ENCODE peak calls at places on chromosome 17, in eight cellular contexts. C is body of pancreas, J is prostate gland, R is spleen, X is tibial nerve, U is transverse colon, A is esophagus squamous epithelium, L is lower leg skin. T is an unnamed sample.

GRCh38 chr17:72715906-72716572 is 376.4 kb downstream of the SLC39A11 start:
- DNase-seq in C (peak), L (no peak), J (peak), A (no peak), X (peak), R (no peak), U (no peak), T (no peak)

GRCh38 chr17:16398270-16399267 is 16.8 kb upstream of the TRPV2 start:
- DNase-seq in X (no peak), U (no peak), R (peak), A (no peak), L (no peak), J (no peak), C (no peak), T (no peak)

GRCh38 chr17:57044976-57045867 is 39.8 kb upstream of the AKAP1 start:
- DNase-seq in U (no peak), R (no peak), X (no peak), C (no peak), J (no peak), A (no peak), L (no peak), T (no peak)

GRCh38 chr17:41339571-41340169 is 11.0 kb downstream of the KRT33A start:
- DNase-seq in U (no peak), L (no peak), A (no peak), J (no peak), X (no peak), C (no peak), R (no peak), T (no peak)

GRCh38 chr17:80023261-80024205 is 12.1 kb downstream of the TBC1D16 start:
- DNase-seq in L (no peak), U (peak), J (no peak), C (no peak), A (no peak), X (no peak), R (no peak), T (no peak)

GRCh38 chr17:71327376-71328059 is 793.3 kb upstream of the SOX9 start:
- DNase-seq in R (no peak), X (no peak), A (no peak), U (no peak), L (no peak), J (no peak), C (no peak), T (no peak)

GRCh38 chr17:5584971-5585794 is 874 bp upstream of the NLRP1 start:
- DNase-seq in J (no peak), L (no peak), C (no peak), U (no peak), A (no peak), X (no peak), R (no peak), T (peak)

GRCh38 chr17:31320791-31321190 is 631 bp downstream of the EVI2A start:
- DNase-seq in X (no peak), U (no peak), J (no peak), C (no peak), L (no peak), A (no peak), R (no peak), T (no peak)

GRCh38 chr17:40888321-40888720 is 3.3 kb upstream of the KRT20 start:
- DNase-seq in U (no peak), C (no peak), R (no peak), A (no peak), L (no peak), X (no peak), J (no peak), T (no peak)

GRCh38 chr17:2703181-2703580 is 8.4 kb downstream of the CLUH start:
- DNase-seq in X (no peak), C (no peak), J (no peak), R (peak), L (no peak), U (no peak), A (no peak), T (no peak)

GRCh38 chr17:54900457-54901229 is at the start of gene TOM1L1:
- DNase-seq in J (peak), L (peak), U (peak), R (no peak), C (peak), X (no peak), A (no peak), T (no peak)

GRCh38 chr17:40854175-40854814 is 12.7 kb downstream of the KRT12 start:
- DNase-seq in A (no peak), J (no peak), C (no peak), R (no peak), U (no peak), X (no peak), L (no peak), T (no peak)

GRCh38 chr17:16980813-16981731 is 9.2 kb upstream of the TNFRSF13B start:
- DNase-seq in X (no peak), C (no peak), U (peak), R (peak), A (no peak), J (no peak), L (no peak), T (peak)

GRCh38 chr17:34757106-34757505 is 177.7 kb downstream of the TMEM132E start:
- DNase-seq in C (no peak), J (no peak), U (no peak), A (no peak), X (no peak), R (peak), L (no peak), T (no peak)

GRCh38 chr17:21239680-21240374 is 13.4 kb downstream of the NATD1 start:
- DNase-seq in L (no peak), J (no peak), U (no peak), C (no peak), X (no peak), A (no peak), R (no peak), T (no peak)

GRCh38 chr17:61389670-61390478 is 9.8 kb upstream of the TBX2 start:
- DNase-seq in U (peak), A (no peak), C (peak), X (peak), J (no peak), L (no peak), R (peak), T (no peak)
- H3K4me3 ChIP-seq in U (no peak), A (peak), C (no peak), X (no peak), J (no peak), L (no peak), R (no peak), T (no peak)

DNA sequence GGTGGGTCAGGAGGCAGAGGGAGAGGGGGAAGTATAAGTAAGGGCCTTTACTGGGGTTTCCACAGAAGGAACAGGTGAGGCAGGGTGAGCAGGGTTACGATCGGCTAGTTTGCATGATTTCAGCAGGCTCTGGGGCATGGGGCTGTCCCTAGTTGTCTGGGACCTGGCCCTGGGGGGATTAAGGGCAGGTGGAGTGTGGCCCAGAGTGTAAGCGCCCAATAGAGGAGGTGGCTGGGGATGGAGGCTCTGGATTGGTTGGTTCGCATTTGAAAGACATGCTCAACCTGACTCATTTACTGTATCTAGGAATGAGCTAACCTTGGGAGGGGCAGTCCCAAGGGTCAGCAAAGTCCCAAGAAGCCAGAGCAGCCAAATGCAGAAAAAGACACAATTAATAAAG is 230.3 kb downstream of the MAP2K4 start:
- DNase-seq in A (no peak), U (no peak), L (no peak), X (no peak), R (no peak), C (no peak), J (no peak), T (no peak)
- TF ChIP-seq CTCF in A (no peak), U (no peak), L (no peak), X (no peak), R (no peak), C (no peak), J (no peak), T (no peak)

DNA sequence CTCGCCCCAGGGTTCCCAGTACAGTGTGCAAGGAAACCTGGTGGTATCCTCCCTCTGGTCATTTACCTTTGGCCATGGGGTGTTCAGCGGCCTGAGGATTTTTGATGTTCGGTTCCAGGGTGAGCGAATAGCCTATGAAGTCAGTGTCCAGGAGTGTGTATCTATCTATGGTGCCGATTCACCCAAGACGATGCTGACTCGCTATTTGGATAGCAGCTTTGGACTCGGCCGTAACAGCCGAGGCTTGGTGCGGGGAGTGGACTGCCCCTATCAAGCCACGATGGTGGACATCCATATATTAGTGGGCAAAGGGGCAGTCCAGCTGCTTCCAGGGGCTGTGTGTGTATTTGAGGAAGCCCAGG is 1.2 kb downstream of the AOC2 start:
- DNase-seq in X (no peak), U (no peak), J (no peak), L (no peak), C (no peak), A (no peak), R (peak), T (no peak)
- TF ChIP-seq POLR2A in X (no peak), U (no peak), J (no peak), L (no peak), C (no peak), A (no peak), R (no peak), T (no peak)

GRCh38 chr17:81330884-81331245 is 35.8 kb upstream of the SLC38A10 start:
- DNase-seq in R (no peak), J (no peak), C (no peak), X (no peak), U (no peak), L (no peak), A (no peak), T (no peak)
- H3K4me3 ChIP-seq in R (no peak), J (no peak), C (no peak), X (no peak), U (no peak), L (no peak), A (no peak), T (no peak)

GRCh38 chr17:50596191-50597037 is 35.9 kb downstream of the CACNA1G start:
- DNase-seq in U (peak), R (no peak), A (no peak), J (no peak), L (no peak), C (no peak), X (no peak), T (no peak)
- TF ChIP-seq CTCF in U (peak), R (peak), A (peak), J (no peak), L (no peak), C (no peak), X (no peak), T (no peak)

GRCh38 chr17:48542114-48542955 is 2.6 kb downstream of the HOXB2 start:
- DNase-seq in L (no peak), U (no peak), A (no peak), R (no peak), X (no peak), C (no peak), J (no peak), T (no peak)

GRCh38 chr17:48540213-48540612 is 4.7 kb downstream of the HOXB2 start:
- DNase-seq in C (no peak), L (no peak), A (no peak), J (no peak), X (no peak), U (no peak), R (no peak), T (no peak)

GRCh38 chr17:48541036-48541573 is 3.8 kb downstream of the HOXB2 start:
- DNase-seq in X (no peak), R (no peak), C (no peak), U (no peak), A (no peak), J (no peak), L (no peak), T (no peak)

GRCh38 chr17:48542956-48543853 is 1.7 kb downstream of the HOXB2 start:
- DNase-seq in U (peak), A (no peak), R (no peak), C (no peak), X (peak), L (no peak), J (no peak), T (no peak)

DNA sequence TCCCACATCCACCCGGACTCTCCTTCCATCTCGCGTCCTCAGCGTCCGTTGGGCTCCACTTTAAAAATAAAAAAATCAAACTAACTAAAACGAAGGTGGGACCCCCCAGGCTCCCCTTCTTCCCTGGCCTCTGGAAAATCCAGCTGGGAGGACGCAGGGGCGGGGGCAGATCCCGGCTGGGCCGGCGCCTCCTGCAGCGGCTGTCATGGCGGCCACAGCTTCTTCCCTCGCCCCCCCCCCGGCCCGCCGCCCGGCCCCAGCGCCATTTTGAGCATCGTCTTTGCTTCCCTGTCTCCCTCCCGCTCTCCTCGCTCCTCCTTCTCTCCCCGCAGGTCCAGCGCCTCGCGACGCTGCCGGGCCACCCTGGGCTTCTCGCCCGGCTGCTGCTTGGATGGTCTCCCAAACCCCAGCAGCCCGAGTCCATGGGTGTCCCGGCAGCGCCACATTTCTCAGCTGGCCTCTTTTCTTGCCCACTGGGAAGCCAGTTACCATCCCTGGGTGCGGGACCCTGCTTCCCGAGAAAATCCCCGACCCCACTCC is 3.3 kb downstream of the HOXB2 start:
- DNase-seq in A (no peak), J (no peak), U (peak), C (no peak), L (peak), R (no peak), X (peak), T (no peak)
- TF ChIP-seq POLR2A in A (no peak), J (no peak), U (no peak), C (no peak), L (no peak), R (no peak), X (no peak), T (no peak)

GRCh38 chr17:1244606-1245012 is 25.6 kb upstream of the BHLHA9 start:
- DNase-seq in C (no peak), A (no peak), R (no peak), J (no peak), X (no peak), L (no peak), U (no peak), T (no peak)
- H3K4me3 ChIP-seq in C (no peak), A (no peak), R (no peak), J (no peak), X (no peak), L (no peak), U (no peak), T (no peak)

GRCh38 chr17:44961921-44962350 is 6.2 kb downstream of the C1QL1 start:
- DNase-seq in C (no peak), J (no peak), X (no peak), R (no peak), U (no peak), L (no peak), A (no peak), T (no peak)
- TF ChIP-seq CTCF in C (no peak), J (no peak), X (no peak), R (no peak), U (no peak), L (no peak), A (no peak), T (no peak)

GRCh38 chr17:68456529-68457167 is 648 bp downstream of the WIPI1 start:
- DNase-seq in R (peak), X (peak), C (peak), J (peak), L (peak), A (no peak), U (peak), T (no peak)
- TF ChIP-seq POLR2A in R (no peak), X (peak), C (no peak), J (peak), L (no peak), A (no peak), U (peak), T (peak)

T was measured in vagina.